ENCODE peak calls at places on chromosomes 1 and 21, in nine cellular contexts. U is left ventricle myocardium superior; S is M059J; O is BJ; B is body of pancreas; J is A172; I is AG04450; X is EH; Q is stimulated activated CD4-positive, alpha-beta T cell treated with anti-CD3 and anti-CD28 coated beads, Interleukin-1b, Interleukin-23, amount 100 ng/mL, for 48 hours. F is an unnamed sample.

GRCh38 chr1:11458811-11459275 is 20.1 kb upstream of the DISP3 start:
- DNase-seq in X (no peak), J (no peak), O (no peak), I (no peak), S (no peak), Q (no peak), B (peak), U (peak), F (no peak)

GRCh38 chr1:116902027-116902426 is 7.7 kb upstream of the PTGFRN start:
- DNase-seq in B (no peak), U (no peak), S (no peak), J (no peak), O (no peak), Q (no peak), X (no peak), I (no peak), F (no peak)

GRCh38 chr1:186568221-186568620 is 107.3 kb upstream of the PDC start:
- DNase-seq in O (no peak), Q (no peak), B (no peak), J (no peak), U (no peak), I (no peak), S (no peak), X (no peak), F (no peak)

GRCh38 chr1:202291961-202292712 is 49.6 kb downstream of the UBE2T start:
- DNase-seq in U (peak), B (no peak), I (peak), O (no peak), J (peak), X (peak), S (peak), Q (no peak), F (no peak)

GRCh38 chr1:156893048-156893953 is at the start of gene PEAR1:
- DNase-seq in O (no peak), B (no peak), X (peak), S (no peak), Q (no peak), U (peak), I (no peak), J (no peak), F (peak)

GRCh38 chr1:65279092-65279448 is 30.3 kb upstream of the DNAJC6 start:
- DNase-seq in X (peak), B (no peak), O (no peak), U (no peak), I (no peak), J (no peak), Q (no peak), S (no peak), F (no peak)

GRCh38 chr1:238360474-238360873 is 469.8 kb upstream of the ZP4 start:
- DNase-seq in I (no peak), X (no peak), B (no peak), O (no peak), Q (no peak), J (peak), U (no peak), S (no peak), F (no peak)

GRCh38 chr21:41398831-41399230 is 27.2 kb upstream of the MX1 start:
- DNase-seq in B (no peak), I (no peak), X (no peak), S (no peak), O (no peak), U (no peak), Q (no peak), J (no peak), F (no peak)

GRCh38 chr1:234638832-234639799 is 29.1 kb upstream of the IRF2BP2 start:
- DNase-seq in B (peak), J (no peak), S (peak), X (no peak), O (no peak), Q (no peak), U (no peak), I (no peak), F (no peak)

GRCh38 chr1:29454616-29455380 is 218.5 kb downstream of the PTPRU start:
- DNase-seq in U (no peak), S (no peak), J (no peak), B (no peak), I (no peak), X (no peak), Q (no peak), O (no peak), F (no peak)

GRCh38 chr1:150606743-150607142 is 22.7 kb downstream of the ENSA start:
- DNase-seq in X (no peak), Q (no peak), S (no peak), I (no peak), O (no peak), B (no peak), U (no peak), J (no peak), F (no peak)

F was measured in mesothelial cell of epicardium.